ENCODE peak calls at places on chromosomes 16 and 17, in five cellular contexts. One of them, this sample, is unnamed.

GRCh38 chr16:69494993-69495392 is 70.6 kb downstream of the CYB5B start:
- DNase-seq in AG20443: no peak
- DNase-seq in epithelial cell of esophagus: peak
- DNase-seq in hypothalamus: no peak
- DNase-seq in coronary artery: no peak
- DNase-seq in this sample: peak

GRCh38 chr17:17041571-17042380 is 481 bp upstream of the MPRIP start:
- DNase-seq in coronary artery: peak
- DNase-seq in AG20443: peak
- DNase-seq in epithelial cell of esophagus: peak
- DNase-seq in hypothalamus: peak
- DNase-seq in this sample: peak

GRCh38 chr17:17780941-17781590 is 55.7 kb downstream of the SREBF1 start:
- DNase-seq in AG20443: no peak
- DNase-seq in epithelial cell of esophagus: peak
- DNase-seq in hypothalamus: no peak
- DNase-seq in coronary artery: no peak
- DNase-seq in this sample: peak

GRCh38 chr16:2150418-2151187 is 2.2 kb downstream of the RAB26 start:
- DNase-seq in AG20443: no peak
- DNase-seq in coronary artery: no peak
- DNase-seq in hypothalamus: no peak
- DNase-seq in epithelial cell of esophagus: peak
- DNase-seq in this sample: peak

GRCh38 chr16:24045641-24046040 is 209.9 kb downstream of the PRKCB start:
- DNase-seq in epithelial cell of esophagus: peak
- DNase-seq in coronary artery: no peak
- DNase-seq in hypothalamus: no peak
- DNase-seq in AG20443: no peak
- DNase-seq in this sample: peak

GRCh38 chr17:4956493-4957061 is 5.7 kb downstream of the ENO3 start:
- DNase-seq in AG20443: no peak
- DNase-seq in coronary artery: no peak
- DNase-seq in epithelial cell of esophagus: no peak
- DNase-seq in hypothalamus: no peak
- DNase-seq in this sample: no peak

GRCh38 chr16:65660390-65660789 is 538.5 kb upstream of the CDH11 start:
- DNase-seq in epithelial cell of esophagus: peak
- DNase-seq in coronary artery: no peak
- DNase-seq in AG20443: peak
- DNase-seq in hypothalamus: no peak
- DNase-seq in this sample: no peak

GRCh38 chr16:711548-712320 is 3.2 kb upstream of the METRN start:
- DNase-seq in AG20443: peak
- DNase-seq in coronary artery: no peak
- DNase-seq in hypothalamus: peak
- DNase-seq in epithelial cell of esophagus: peak
- DNase-seq in this sample: peak

GRCh38 chr17:40566027-40566426 is 755 bp upstream of the CCR7 start:
- DNase-seq in epithelial cell of esophagus: no peak
- DNase-seq in coronary artery: no peak
- DNase-seq in AG20443: no peak
- DNase-seq in hypothalamus: no peak
- DNase-seq in this sample: no peak

GRCh38 chr17:32567511-32567910 is 80.7 kb downstream of the CDK5R1 start:
- DNase-seq in hypothalamus: no peak
- DNase-seq in epithelial cell of esophagus: peak
- DNase-seq in coronary artery: no peak
- DNase-seq in AG20443: no peak
- DNase-seq in this sample: no peak

GRCh38 chr16:89924925-89925307 is 1.8 kb downstream of the TUBB3 start:
- DNase-seq in coronary artery: no peak
- DNase-seq in AG20443: no peak
- DNase-seq in epithelial cell of esophagus: no peak
- DNase-seq in hypothalamus: no peak
- DNase-seq in this sample: peak

GRCh38 chr17:345992-346785 is 6.4 kb downstream of the RPH3AL start:
- DNase-seq in epithelial cell of esophagus: no peak
- DNase-seq in AG20443: no peak
- DNase-seq in coronary artery: no peak
- DNase-seq in hypothalamus: no peak
- DNase-seq in this sample: no peak

GRCh38 chr16:3963203-3963602 is 82.7 kb upstream of the CREBBP start:
- DNase-seq in epithelial cell of esophagus: no peak
- DNase-seq in hypothalamus: no peak
- DNase-seq in AG20443: no peak
- DNase-seq in coronary artery: no peak
- DNase-seq in this sample: peak

GRCh38 chr16:67400901-67401300 is 7.6 kb upstream of the TPPP3 start:
- DNase-seq in coronary artery: no peak
- DNase-seq in epithelial cell of esophagus: no peak
- DNase-seq in AG20443: no peak
- DNase-seq in hypothalamus: no peak
- DNase-seq in this sample: no peak

GRCh38 chr17:57835333-57835900 is 14.4 kb downstream of the MRPS23 start:
- DNase-seq in AG20443: no peak
- DNase-seq in coronary artery: no peak
- DNase-seq in hypothalamus: no peak
- DNase-seq in epithelial cell of esophagus: no peak
- DNase-seq in this sample: no peak

GRCh38 chr17:82875418-82875856 is 35.6 kb upstream of the ZNF750 start:
- DNase-seq in coronary artery: no peak
- DNase-seq in AG20443: no peak
- DNase-seq in epithelial cell of esophagus: peak
- DNase-seq in hypothalamus: no peak
- DNase-seq in this sample: no peak

GRCh38 chr17:53818271-53818670 is 4.5 kb upstream of the KIF2B start:
- DNase-seq in AG20443: no peak
- DNase-seq in epithelial cell of esophagus: no peak
- DNase-seq in hypothalamus: no peak
- DNase-seq in coronary artery: no peak
- DNase-seq in this sample: no peak

GRCh38 chr17:76529643-76530488 is 7.6 kb downstream of the CYGB start:
- DNase-seq in hypothalamus: no peak
- DNase-seq in coronary artery: peak
- DNase-seq in AG20443: peak
- DNase-seq in epithelial cell of esophagus: peak
- DNase-seq in this sample: peak

GRCh38 chr17:81518113-81518784 is 5.7 kb upstream of the ACTG1 start:
- DNase-seq in epithelial cell of esophagus: no peak
- DNase-seq in coronary artery: no peak
- DNase-seq in AG20443: no peak
- DNase-seq in hypothalamus: no peak
- DNase-seq in this sample: peak

GRCh38 chr16:74580828-74581227 is 26.1 kb downstream of the GLG1 start:
- DNase-seq in coronary artery: no peak
- DNase-seq in AG20443: no peak
- DNase-seq in epithelial cell of esophagus: no peak
- DNase-seq in hypothalamus: no peak
- DNase-seq in this sample: no peak

GRCh38 chr17:44546711-44547606 is 10.3 kb upstream of the FZD2 start:
- DNase-seq in AG20443: peak
- DNase-seq in hypothalamus: no peak
- DNase-seq in coronary artery: no peak
- DNase-seq in epithelial cell of esophagus: peak
- DNase-seq in this sample: no peak

GRCh38 chr17:22599322-22599721 is 907.0 kb downstream of the KCNJ18 start:
- DNase-seq in coronary artery: no peak
- DNase-seq in hypothalamus: no peak
- DNase-seq in epithelial cell of esophagus: no peak
- DNase-seq in AG20443: no peak
- DNase-seq in this sample: no peak

GRCh38 chr16:83023640-83024039 is 396.9 kb downstream of the CDH13 start:
- DNase-seq in epithelial cell of esophagus: no peak
- DNase-seq in coronary artery: no peak
- DNase-seq in AG20443: no peak
- DNase-seq in hypothalamus: no peak
- DNase-seq in this sample: no peak

GRCh38 chr17:71910002-71910401 is 210.8 kb upstream of the SOX9 start:
- DNase-seq in AG20443: no peak
- DNase-seq in epithelial cell of esophagus: no peak
- DNase-seq in hypothalamus: no peak
- DNase-seq in coronary artery: no peak
- DNase-seq in this sample: no peak

GRCh38 chr16:66402591-66403230 is 24.4 kb upstream of the BEAN1 start:
- DNase-seq in coronary artery: no peak
- DNase-seq in hypothalamus: no peak
- DNase-seq in epithelial cell of esophagus: no peak
- DNase-seq in AG20443: no peak
- DNase-seq in this sample: no peak

GRCh38 chr16:80065565-80065964 is 465.0 kb upstream of the MAF start:
- DNase-seq in hypothalamus: no peak
- DNase-seq in epithelial cell of esophagus: peak
- DNase-seq in AG20443: no peak
- DNase-seq in coronary artery: no peak
- DNase-seq in this sample: peak

GRCh38 chr16:29756654-29757053 is 10.9 kb upstream of the C16orf54 start:
- DNase-seq in coronary artery: no peak
- DNase-seq in AG20443: no peak
- DNase-seq in epithelial cell of esophagus: no peak
- DNase-seq in hypothalamus: no peak
- DNase-seq in this sample: no peak

GRCh38 chr16:79656537-79657115 is 56.1 kb upstream of the MAF start:
- DNase-seq in AG20443: no peak
- DNase-seq in hypothalamus: no peak
- DNase-seq in epithelial cell of esophagus: no peak
- DNase-seq in coronary artery: no peak
- DNase-seq in this sample: peak

GRCh38 chr17:54177606-54178308 is 355.0 kb downstream of the KIF2B start:
- DNase-seq in coronary artery: no peak
- DNase-seq in epithelial cell of esophagus: peak
- DNase-seq in AG20443: no peak
- DNase-seq in hypothalamus: no peak
- DNase-seq in this sample: no peak

GRCh38 chr16:89397331-89397861 is 93.0 kb downstream of the ANKRD11 start:
- DNase-seq in epithelial cell of esophagus: no peak
- DNase-seq in coronary artery: no peak
- DNase-seq in AG20443: no peak
- DNase-seq in hypothalamus: no peak
- DNase-seq in this sample: no peak